ENCODE peak calls at places on chromosomes 2 and 18, in ten cellular contexts. L is fibroblast of lung; C is heart right ventricle; M is CD8-positive, alpha-beta T cell; O is right cardiac atrium; Y is neural progenitor cell; N is IMR-90; A is astrocyte; T is vagina; U is lower lobe of right lung. S is an unnamed sample.

GRCh38 chr2:11133238-11133935 is 21.9 kb upstream of the SLC66A3 start:
- DNase-seq in U (no peak), O (no peak), M (no peak), L (no peak), Y (peak; percentile 76), T (no peak), N (no peak), A (no peak), C (no peak), S (no peak)

GRCh38 chr2:139123795-139124194 is 343.6 kb upstream of the NXPH2 start:
- DNase-seq in M (no peak), N (no peak), Y (no peak), T (no peak), O (no peak), C (no peak), U (no peak), L (no peak), A (no peak), S (no peak)

GRCh38 chr2:224135881-224136280 is 96.8 kb upstream of the SERPINE2 start:
- DNase-seq in N (no peak), A (no peak), M (no peak), L (no peak), U (no peak), O (no peak), T (no peak), Y (no peak), C (no peak), S (no peak)

GRCh38 chr2:65021709-65022108 is 32.5 kb downstream of the SLC1A4 start:
- DNase-seq in A (no peak), O (no peak), U (no peak), Y (no peak), N (no peak), C (no peak), T (no peak), M (no peak), L (no peak), S (no peak)

GRCh38 chr2:207662203-207662602 is 37.0 kb upstream of the METTL21A start:
- DNase-seq in M (no peak), Y (no peak), L (no peak), N (no peak), O (no peak), U (no peak), A (no peak), C (no peak), T (no peak), S (no peak)

GRCh38 chr2:70827388-70827787 is 7.0 kb upstream of the CLEC4F start:
- DNase-seq in C (no peak), T (peak; percentile 52), L (no peak), O (no peak), U (no peak), M (no peak), Y (no peak), A (no peak), N (no peak), S (no peak)

GRCh38 chr2:150476809-150477302 is 10.6 kb downstream of the RND3 start:
- DNase-seq in A (no peak), T (no peak), N (peak; percentile 28), Y (no peak), O (no peak), U (no peak), C (no peak), M (no peak), L (no peak), S (no peak)

GRCh38 chr2:165390875-165391274 is 78.6 kb upstream of the CSRNP3 start:
- DNase-seq in O (no peak), U (no peak), T (no peak), C (no peak), N (no peak), Y (no peak), A (no peak), M (no peak), L (no peak), S (no peak)

GRCh38 chr2:132902626-132903025 is 232.6 kb upstream of the LYPD1 start:
- DNase-seq in U (no peak), T (no peak), C (no peak), O (no peak), L (no peak), A (no peak), M (no peak), Y (no peak), N (no peak), S (no peak)

GRCh38 chr2:72713857-72714256 is 112.0 kb downstream of the EXOC6B start:
- DNase-seq in U (no peak), Y (no peak), L (no peak), O (no peak), N (no peak), A (no peak), M (no peak), T (no peak), C (no peak), S (no peak)

GRCh38 chr2:108553181-108553919 is 19.1 kb downstream of the LIMS1 start:
- DNase-seq in O (no peak), L (no peak), C (peak; percentile 51), A (no peak), U (no peak), M (no peak), T (no peak), Y (no peak), N (no peak), S (no peak)

GRCh38 chr2:182870227-182870626 is 3.8 kb upstream of the FRZB start:
- DNase-seq in O (no peak), M (no peak), C (no peak), N (no peak), Y (peak; percentile 65), U (no peak), L (no peak), A (no peak), T (no peak), S (no peak)

GRCh38 chr18:57475408-57475807 is 40.2 kb downstream of the ONECUT2 start:
- DNase-seq in T (no peak), L (no peak), O (no peak), A (no peak), U (no peak), Y (no peak), C (no peak), N (no peak), M (no peak), S (no peak)

GRCh38 chr2:9586465-9586864 is 30.8 kb upstream of the ADAM17 start:
- DNase-seq in C (no peak), M (no peak), L (no peak), T (no peak), N (no peak), A (no peak), U (no peak), O (no peak), Y (no peak), S (no peak)

GRCh38 chr2:207437857-207438166 is 92.0 kb upstream of the CREB1 start:
- DNase-seq in L (no peak), Y (no peak), T (no peak), C (no peak), M (no peak), O (no peak), U (no peak), N (no peak), A (no peak), S (no peak)

GRCh38 chr2:237629188-237629534 is 1.8 kb downstream of the LRRFIP1 start:
- DNase-seq in C (no peak), Y (no peak), N (peak; percentile 41), T (no peak), M (no peak), A (no peak), U (no peak), O (no peak), L (peak; percentile 36), S (no peak)

GRCh38 chr2:64017811-64018714 is 1.2 kb downstream of the VPS54 start:
- DNase-seq in A (peak; percentile 29), T (no peak), U (no peak), M (no peak), L (peak; percentile 34), Y (peak; percentile 29), O (peak; percentile 25), N (peak; percentile 38), C (no peak), S (no peak)
- H3K4me1 ChIP-seq in A (peaks cover 5% of the 10 kb centered on the region), T (peaks cover 55% of the 10 kb centered on the region), U (peaks cover 53% of the 10 kb centered on the region), M (peaks cover 31% of the 10 kb centered on the region), L (peaks cover 3% of the 10 kb centered on the region), Y (peaks cover 17% of the 10 kb centered on the region), O (peaks cover 5% of the 10 kb centered on the region), N (peaks cover 7% of the 10 kb centered on the region), C (peaks cover 60% of the 10 kb centered on the region), S (peaks cover 45% of the 10 kb centered on the region)

GRCh38 chr18:38453880-38454279 is 888.3 kb upstream of the CELF4 start:
- DNase-seq in M (no peak), C (no peak), L (no peak), Y (no peak), N (no peak), T (no peak), O (no peak), A (no peak), U (no peak), S (no peak)
- H3K4me1 ChIP-seq in M (no peaks in the 10 kb centered on the region), C (peaks cover 17% of the 10 kb centered on the region), L (no peaks in the 10 kb centered on the region), Y (peaks cover 18% of the 10 kb centered on the region), N (no peaks in the 10 kb centered on the region), T (no peaks in the 10 kb centered on the region), O (no peaks in the 10 kb centered on the region), A (no peaks in the 10 kb centered on the region), U (no peaks in the 10 kb centered on the region), S (no peaks in the 10 kb centered on the region)

GRCh38 chr2:46878240-46878877 is 37.2 kb downstream of the MCFD2 start:
- DNase-seq in U (no peak), A (no peak), O (no peak), L (no peak), T (no peak), M (no peak), N (peak; percentile 25), C (no peak), Y (no peak), S (no peak)
- H3K4me1 ChIP-seq in U (peaks cover 31% of the 10 kb centered on the region), A (peaks cover 60% of the 10 kb centered on the region), O (peaks cover 33% of the 10 kb centered on the region), L (peaks cover 68% of the 10 kb centered on the region), T (peaks cover 54% of the 10 kb centered on the region), M (no peaks in the 10 kb centered on the region), N (peaks cover 52% of the 10 kb centered on the region), C (peaks cover 76% of the 10 kb centered on the region), Y (no peaks in the 10 kb centered on the region), S (peaks cover 21% of the 10 kb centered on the region)

DNA sequence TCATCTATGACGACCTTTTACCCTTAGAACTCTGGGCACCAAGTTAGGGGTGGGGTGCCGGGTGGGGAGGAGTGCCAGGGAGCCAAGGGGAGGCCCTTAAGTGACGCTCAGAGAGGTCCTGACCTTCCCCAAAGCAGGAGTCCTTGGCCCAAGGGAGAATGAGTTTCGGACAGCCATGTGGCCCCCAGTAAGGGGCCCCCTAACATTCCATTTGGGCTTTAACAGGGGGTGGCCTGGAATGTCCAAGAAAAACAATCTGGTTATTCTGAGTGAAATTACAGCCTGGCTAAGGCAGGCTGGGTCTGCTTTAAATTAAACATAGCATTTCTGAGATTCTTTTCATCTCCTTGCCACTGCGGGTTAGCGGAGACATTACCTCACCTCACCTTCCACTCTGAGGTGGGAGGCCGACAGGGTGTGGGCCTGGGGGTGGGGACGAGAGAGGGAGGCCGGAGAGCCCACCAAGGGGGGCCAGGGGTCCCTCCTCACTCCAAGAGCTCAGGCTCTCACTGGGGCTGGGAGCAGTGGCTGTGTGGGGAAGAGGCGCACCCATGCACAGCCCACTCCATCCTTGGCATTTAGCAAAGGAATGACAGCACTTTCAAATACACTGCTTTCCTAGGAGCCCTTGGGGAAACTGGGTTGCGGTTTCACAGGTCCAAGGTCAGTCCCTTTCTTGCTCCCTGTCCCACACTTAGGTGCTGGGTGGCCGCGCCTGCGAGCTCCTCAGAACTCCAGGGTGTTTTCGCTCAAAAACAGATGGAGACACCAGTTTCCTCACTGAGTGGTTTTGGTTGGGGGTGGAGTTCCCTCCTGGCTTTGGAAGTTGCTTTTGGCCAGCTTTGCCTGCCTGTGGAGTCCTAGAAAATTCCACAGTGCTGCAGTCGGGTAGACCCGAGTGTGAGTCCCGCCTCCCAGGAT is 107.4 kb downstream of the POLR1A start:
- DNase-seq in L (peak; percentile 88), U (no peak), Y (peak; percentile 11), C (peak; percentile 39), M (peak; percentile 37), T (no peak), A (peak; percentile 81), O (peak; percentile 68), N (peak; percentile 56), S (peak; percentile 74)
- H3K4me1 ChIP-seq in L (peaks cover 20% of the 10 kb centered on the region), U (peaks cover 76% of the 10 kb centered on the region), Y (peaks cover 10% of the 10 kb centered on the region), C (peaks cover 76% of the 10 kb centered on the region), M (peaks cover 65% of the 10 kb centered on the region), T (peaks cover 75% of the 10 kb centered on the region), A (peaks cover 50% of the 10 kb centered on the region), O (peaks cover 36% of the 10 kb centered on the region), N (peaks cover 32% of the 10 kb centered on the region), S (peaks cover 68% of the 10 kb centered on the region)